ENCODE peak calls at places on chromosome 21, in eight cellular contexts. One of them, this sample, is unnamed.

GRCh38 chr21:42381347-42381984 is 14.4 kb downstream of the TMPRSS3 start:
- DNase-seq in cardiac muscle cell: peak; percentile 15
- DNase-seq in hypothalamus: no peak
- DNase-seq in mucosa of gallbladder: peak; percentile 77
- DNase-seq in stimulated activated CD8-positive, alpha-beta memory T cell treated with anti-CD3 and anti-CD28 coated beads, Interleukin-7, amount 100 ng/mL, for 4 hours: no peak
- DNase-seq in endodermal cell: peak; percentile 82
- DNase-seq in NCI-H1092: peak; percentile 74
- DNase-seq in heart left ventricle: no peak
- DNase-seq in this sample: no peak

GRCh38 chr21:25895565-25896205 is 160.9 kb downstream of the GABPA start:
- DNase-seq in cardiac muscle cell: peak; percentile 17
- DNase-seq in hypothalamus: no peak
- DNase-seq in mucosa of gallbladder: no peak
- DNase-seq in stimulated activated CD8-positive, alpha-beta memory T cell treated with anti-CD3 and anti-CD28 coated beads, Interleukin-7, amount 100 ng/mL, for 4 hours: no peak
- DNase-seq in endodermal cell: peak; percentile 43
- DNase-seq in NCI-H1092: no peak
- DNase-seq in heart left ventricle: no peak
- DNase-seq in this sample: no peak

GRCh38 chr21:16587671-16588379 is 858.0 kb downstream of the USP25 start:
- DNase-seq in cardiac muscle cell: no peak
- DNase-seq in hypothalamus: no peak
- DNase-seq in mucosa of gallbladder: peak; percentile 23
- DNase-seq in stimulated activated CD8-positive, alpha-beta memory T cell treated with anti-CD3 and anti-CD28 coated beads, Interleukin-7, amount 100 ng/mL, for 4 hours: no peak
- DNase-seq in endodermal cell: peak; percentile 55
- DNase-seq in NCI-H1092: no peak
- DNase-seq in heart left ventricle: no peak
- DNase-seq in this sample: peak; percentile 69

GRCh38 chr21:45863751-45864150 is 117.8 kb upstream of the COL6A1 start:
- DNase-seq in cardiac muscle cell: no peak
- DNase-seq in hypothalamus: no peak
- DNase-seq in mucosa of gallbladder: no peak
- DNase-seq in stimulated activated CD8-positive, alpha-beta memory T cell treated with anti-CD3 and anti-CD28 coated beads, Interleukin-7, amount 100 ng/mL, for 4 hours: no peak
- DNase-seq in endodermal cell: peak; percentile 40
- DNase-seq in NCI-H1092: no peak
- DNase-seq in heart left ventricle: no peak
- DNase-seq in this sample: no peak

GRCh38 chr21:41965045-41965444 is 11.2 kb upstream of the C2CD2 start:
- DNase-seq in cardiac muscle cell: no peak
- DNase-seq in hypothalamus: no peak
- DNase-seq in mucosa of gallbladder: no peak
- DNase-seq in stimulated activated CD8-positive, alpha-beta memory T cell treated with anti-CD3 and anti-CD28 coated beads, Interleukin-7, amount 100 ng/mL, for 4 hours: no peak
- DNase-seq in endodermal cell: peak; percentile 22
- DNase-seq in NCI-H1092: no peak
- DNase-seq in heart left ventricle: no peak
- DNase-seq in this sample: no peak

GRCh38 chr21:32918467-32919140 is 107.1 kb upstream of the OLIG2 start:
- DNase-seq in cardiac muscle cell: no peak
- DNase-seq in hypothalamus: no peak
- DNase-seq in mucosa of gallbladder: no peak
- DNase-seq in stimulated activated CD8-positive, alpha-beta memory T cell treated with anti-CD3 and anti-CD28 coated beads, Interleukin-7, amount 100 ng/mL, for 4 hours: no peak
- DNase-seq in endodermal cell: no peak
- DNase-seq in NCI-H1092: no peak
- DNase-seq in heart left ventricle: no peak
- DNase-seq in this sample: no peak

GRCh38 chr21:32299695-32300094 is 1.0 kb downstream of the MRAP start:
- DNase-seq in cardiac muscle cell: no peak
- DNase-seq in hypothalamus: no peak
- DNase-seq in mucosa of gallbladder: no peak
- DNase-seq in stimulated activated CD8-positive, alpha-beta memory T cell treated with anti-CD3 and anti-CD28 coated beads, Interleukin-7, amount 100 ng/mL, for 4 hours: no peak
- DNase-seq in endodermal cell: no peak
- DNase-seq in NCI-H1092: no peak
- DNase-seq in heart left ventricle: no peak
- DNase-seq in this sample: peak; percentile 8

GRCh38 chr21:31895069-31895851 is 22.4 kb downstream of the HUNK start:
- DNase-seq in cardiac muscle cell: no peak
- DNase-seq in hypothalamus: no peak
- DNase-seq in mucosa of gallbladder: no peak
- DNase-seq in stimulated activated CD8-positive, alpha-beta memory T cell treated with anti-CD3 and anti-CD28 coated beads, Interleukin-7, amount 100 ng/mL, for 4 hours: no peak
- DNase-seq in endodermal cell: peak; percentile 48
- DNase-seq in NCI-H1092: no peak
- DNase-seq in heart left ventricle: no peak
- DNase-seq in this sample: peak; percentile 70

GRCh38 chr21:45583831-45584509 is 41.7 kb upstream of the SLC19A1 start:
- DNase-seq in cardiac muscle cell: no peak
- DNase-seq in hypothalamus: no peak
- DNase-seq in mucosa of gallbladder: no peak
- DNase-seq in stimulated activated CD8-positive, alpha-beta memory T cell treated with anti-CD3 and anti-CD28 coated beads, Interleukin-7, amount 100 ng/mL, for 4 hours: no peak
- DNase-seq in endodermal cell: peak; percentile 7
- DNase-seq in NCI-H1092: no peak
- DNase-seq in heart left ventricle: no peak
- DNase-seq in this sample: peak; percentile 57

GRCh38 chr21:41506526-41507520 is 1.1 kb downstream of the TMPRSS2 start:
- DNase-seq in cardiac muscle cell: peak; percentile 27
- DNase-seq in hypothalamus: no peak
- DNase-seq in mucosa of gallbladder: no peak
- DNase-seq in stimulated activated CD8-positive, alpha-beta memory T cell treated with anti-CD3 and anti-CD28 coated beads, Interleukin-7, amount 100 ng/mL, for 4 hours: no peak
- DNase-seq in endodermal cell: peak; percentile 83
- DNase-seq in NCI-H1092: no peak
- DNase-seq in heart left ventricle: no peak
- DNase-seq in this sample: no peak

GRCh38 chr21:20999567-21000169 is 1.5 kb downstream of the NCAM2 start:
- DNase-seq in cardiac muscle cell: peak; percentile 65
- DNase-seq in hypothalamus: no peak
- DNase-seq in mucosa of gallbladder: peak; percentile 35
- DNase-seq in stimulated activated CD8-positive, alpha-beta memory T cell treated with anti-CD3 and anti-CD28 coated beads, Interleukin-7, amount 100 ng/mL, for 4 hours: no peak
- DNase-seq in endodermal cell: peak; percentile 79
- DNase-seq in NCI-H1092: peak; percentile 13
- DNase-seq in heart left ventricle: peak; percentile 22
- DNase-seq in this sample: no peak

GRCh38 chr21:45306832-45307571 is 19.3 kb upstream of the POFUT2 start:
- DNase-seq in cardiac muscle cell: no peak
- DNase-seq in hypothalamus: peak; percentile 87
- DNase-seq in mucosa of gallbladder: peak; percentile 74
- DNase-seq in stimulated activated CD8-positive, alpha-beta memory T cell treated with anti-CD3 and anti-CD28 coated beads, Interleukin-7, amount 100 ng/mL, for 4 hours: no peak
- DNase-seq in endodermal cell: peak; percentile 53
- DNase-seq in NCI-H1092: no peak
- DNase-seq in heart left ventricle: peak; percentile 88
- DNase-seq in this sample: no peak

GRCh38 chr21:28391938-28392337 is 600.7 kb downstream of the LTN1 start:
- DNase-seq in cardiac muscle cell: no peak
- DNase-seq in hypothalamus: no peak
- DNase-seq in mucosa of gallbladder: no peak
- DNase-seq in stimulated activated CD8-positive, alpha-beta memory T cell treated with anti-CD3 and anti-CD28 coated beads, Interleukin-7, amount 100 ng/mL, for 4 hours: no peak
- DNase-seq in endodermal cell: no peak
- DNase-seq in NCI-H1092: no peak
- DNase-seq in heart left ventricle: no peak
- DNase-seq in this sample: no peak

GRCh38 chr21:45988366-45989347 is 7.1 kb downstream of the COL6A1 start:
- DNase-seq in cardiac muscle cell: no peak
- DNase-seq in hypothalamus: no peak
- DNase-seq in mucosa of gallbladder: no peak
- DNase-seq in stimulated activated CD8-positive, alpha-beta memory T cell treated with anti-CD3 and anti-CD28 coated beads, Interleukin-7, amount 100 ng/mL, for 4 hours: no peak
- DNase-seq in endodermal cell: no peak
- DNase-seq in NCI-H1092: no peak
- DNase-seq in heart left ventricle: peak; percentile 6
- DNase-seq in this sample: peak; percentile 32

GRCh38 chr21:44793269-44794030 is 8.2 kb downstream of the UBE2G2 start:
- DNase-seq in cardiac muscle cell: peak; percentile 85
- DNase-seq in hypothalamus: no peak
- DNase-seq in mucosa of gallbladder: peak; percentile 53
- DNase-seq in stimulated activated CD8-positive, alpha-beta memory T cell treated with anti-CD3 and anti-CD28 coated beads, Interleukin-7, amount 100 ng/mL, for 4 hours: no peak
- DNase-seq in endodermal cell: peak; percentile 80
- DNase-seq in NCI-H1092: peak; percentile 62
- DNase-seq in heart left ventricle: peak; percentile 42
- DNase-seq in this sample: no peak

GRCh38 chr21:45991606-45992301 is 10.2 kb downstream of the COL6A1 start:
- DNase-seq in cardiac muscle cell: no peak
- DNase-seq in hypothalamus: no peak
- DNase-seq in mucosa of gallbladder: no peak
- DNase-seq in stimulated activated CD8-positive, alpha-beta memory T cell treated with anti-CD3 and anti-CD28 coated beads, Interleukin-7, amount 100 ng/mL, for 4 hours: no peak
- DNase-seq in endodermal cell: peak; percentile 29
- DNase-seq in NCI-H1092: no peak
- DNase-seq in heart left ventricle: no peak
- DNase-seq in this sample: peak; percentile 60

GRCh38 chr21:38254970-38255369 is 1.8 kb upstream of the KCNJ15 start:
- DNase-seq in cardiac muscle cell: no peak
- DNase-seq in hypothalamus: no peak
- DNase-seq in mucosa of gallbladder: no peak
- DNase-seq in stimulated activated CD8-positive, alpha-beta memory T cell treated with anti-CD3 and anti-CD28 coated beads, Interleukin-7, amount 100 ng/mL, for 4 hours: no peak
- DNase-seq in endodermal cell: no peak
- DNase-seq in NCI-H1092: no peak
- DNase-seq in heart left ventricle: no peak
- DNase-seq in this sample: no peak

GRCh38 chr21:14273736-14274538 is 58.0 kb downstream of the RBM11 start:
- DNase-seq in cardiac muscle cell: no peak
- DNase-seq in hypothalamus: peak; percentile 8
- DNase-seq in mucosa of gallbladder: peak; percentile 80
- DNase-seq in stimulated activated CD8-positive, alpha-beta memory T cell treated with anti-CD3 and anti-CD28 coated beads, Interleukin-7, amount 100 ng/mL, for 4 hours: no peak
- DNase-seq in endodermal cell: peak; percentile 85
- DNase-seq in NCI-H1092: no peak
- DNase-seq in heart left ventricle: peak; percentile 47
- DNase-seq in this sample: peak; percentile 78

GRCh38 chr21:41772351-41773080 is 5.7 kb upstream of the RIPK4 start:
- DNase-seq in cardiac muscle cell: no peak
- DNase-seq in hypothalamus: no peak
- DNase-seq in mucosa of gallbladder: no peak
- DNase-seq in stimulated activated CD8-positive, alpha-beta memory T cell treated with anti-CD3 and anti-CD28 coated beads, Interleukin-7, amount 100 ng/mL, for 4 hours: no peak
- DNase-seq in endodermal cell: peak; percentile 65
- DNase-seq in NCI-H1092: no peak
- DNase-seq in heart left ventricle: no peak
- DNase-seq in this sample: no peak

GRCh38 chr21:35281946-35282345 is 232.8 kb upstream of the RUNX1 start:
- DNase-seq in cardiac muscle cell: no peak
- DNase-seq in hypothalamus: no peak
- DNase-seq in mucosa of gallbladder: no peak
- DNase-seq in stimulated activated CD8-positive, alpha-beta memory T cell treated with anti-CD3 and anti-CD28 coated beads, Interleukin-7, amount 100 ng/mL, for 4 hours: no peak
- DNase-seq in endodermal cell: no peak
- DNase-seq in NCI-H1092: no peak
- DNase-seq in heart left ventricle: no peak
- DNase-seq in this sample: no peak

GRCh38 chr21:30206551-30207251 is 9.2 kb downstream of the CLDN8 start:
- DNase-seq in cardiac muscle cell: no peak
- DNase-seq in hypothalamus: no peak
- DNase-seq in mucosa of gallbladder: no peak
- DNase-seq in stimulated activated CD8-positive, alpha-beta memory T cell treated with anti-CD3 and anti-CD28 coated beads, Interleukin-7, amount 100 ng/mL, for 4 hours: no peak
- DNase-seq in endodermal cell: no peak
- DNase-seq in NCI-H1092: no peak
- DNase-seq in heart left ventricle: no peak
- DNase-seq in this sample: no peak

GRCh38 chr21:44948426-44949120 is 8.7 kb downstream of the SLX9 start:
- DNase-seq in cardiac muscle cell: no peak
- DNase-seq in hypothalamus: no peak
- DNase-seq in mucosa of gallbladder: no peak
- DNase-seq in stimulated activated CD8-positive, alpha-beta memory T cell treated with anti-CD3 and anti-CD28 coated beads, Interleukin-7, amount 100 ng/mL, for 4 hours: no peak
- DNase-seq in endodermal cell: peak; percentile 36
- DNase-seq in NCI-H1092: no peak
- DNase-seq in heart left ventricle: no peak
- DNase-seq in this sample: no peak

GRCh38 chr21:25639167-25639921 is at the start of gene JAM2:
- DNase-seq in cardiac muscle cell: peak; percentile 57
- DNase-seq in hypothalamus: peak; percentile 41
- DNase-seq in mucosa of gallbladder: peak; percentile 23
- DNase-seq in stimulated activated CD8-positive, alpha-beta memory T cell treated with anti-CD3 and anti-CD28 coated beads, Interleukin-7, amount 100 ng/mL, for 4 hours: no peak
- DNase-seq in endodermal cell: peak; percentile 90
- DNase-seq in NCI-H1092: peak; percentile 23
- DNase-seq in heart left ventricle: peak; percentile 63
- DNase-seq in this sample: peak; percentile 78

GRCh38 chr21:31293986-31294385 is 50.1 kb downstream of the TIAM1 start:
- DNase-seq in cardiac muscle cell: no peak
- DNase-seq in hypothalamus: no peak
- DNase-seq in mucosa of gallbladder: no peak
- DNase-seq in stimulated activated CD8-positive, alpha-beta memory T cell treated with anti-CD3 and anti-CD28 coated beads, Interleukin-7, amount 100 ng/mL, for 4 hours: peak; percentile 48
- DNase-seq in endodermal cell: no peak
- DNase-seq in NCI-H1092: no peak
- DNase-seq in heart left ventricle: no peak
- DNase-seq in this sample: no peak

GRCh38 chr21:38938343-38938742 is 132.6 kb downstream of the ETS2 start:
- DNase-seq in cardiac muscle cell: peak; percentile 36
- DNase-seq in hypothalamus: no peak
- DNase-seq in mucosa of gallbladder: no peak
- DNase-seq in stimulated activated CD8-positive, alpha-beta memory T cell treated with anti-CD3 and anti-CD28 coated beads, Interleukin-7, amount 100 ng/mL, for 4 hours: no peak
- DNase-seq in endodermal cell: peak; percentile 61
- DNase-seq in NCI-H1092: peak; percentile 66
- DNase-seq in heart left ventricle: no peak
- DNase-seq in this sample: no peak

GRCh38 chr21:25878334-25878733 is 143.6 kb downstream of the GABPA start:
- DNase-seq in cardiac muscle cell: no peak
- DNase-seq in hypothalamus: no peak
- DNase-seq in mucosa of gallbladder: no peak
- DNase-seq in stimulated activated CD8-positive, alpha-beta memory T cell treated with anti-CD3 and anti-CD28 coated beads, Interleukin-7, amount 100 ng/mL, for 4 hours: no peak
- DNase-seq in endodermal cell: no peak
- DNase-seq in NCI-H1092: no peak
- DNase-seq in heart left ventricle: no peak
- DNase-seq in this sample: no peak

GRCh38 chr21:18914570-18914969 is 511.0 kb upstream of the TMPRSS15 start:
- DNase-seq in cardiac muscle cell: no peak
- DNase-seq in hypothalamus: no peak
- DNase-seq in mucosa of gallbladder: no peak
- DNase-seq in stimulated activated CD8-positive, alpha-beta memory T cell treated with anti-CD3 and anti-CD28 coated beads, Interleukin-7, amount 100 ng/mL, for 4 hours: no peak
- DNase-seq in endodermal cell: no peak
- DNase-seq in NCI-H1092: no peak
- DNase-seq in heart left ventricle: no peak
- DNase-seq in this sample: no peak

GRCh38 chr21:38958940-38959685 is 153.4 kb downstream of the ETS2 start:
- DNase-seq in cardiac muscle cell: no peak
- DNase-seq in hypothalamus: no peak
- DNase-seq in mucosa of gallbladder: peak; percentile 61
- DNase-seq in stimulated activated CD8-positive, alpha-beta memory T cell treated with anti-CD3 and anti-CD28 coated beads, Interleukin-7, amount 100 ng/mL, for 4 hours: no peak
- DNase-seq in endodermal cell: no peak
- DNase-seq in NCI-H1092: no peak
- DNase-seq in heart left ventricle: peak; percentile 50
- DNase-seq in this sample: no peak

GRCh38 chr21:36125513-36126121 is 9.3 kb upstream of the CBR3 start:
- DNase-seq in cardiac muscle cell: peak; percentile 59
- DNase-seq in hypothalamus: no peak
- DNase-seq in mucosa of gallbladder: peak; percentile 62
- DNase-seq in stimulated activated CD8-positive, alpha-beta memory T cell treated with anti-CD3 and anti-CD28 coated beads, Interleukin-7, amount 100 ng/mL, for 4 hours: no peak
- DNase-seq in endodermal cell: peak; percentile 79
- DNase-seq in NCI-H1092: peak; percentile 42
- DNase-seq in heart left ventricle: no peak
- DNase-seq in this sample: no peak

GRCh38 chr21:39384674-39385298 is 35.9 kb upstream of the HMGN1 start:
- DNase-seq in cardiac muscle cell: no peak
- DNase-seq in hypothalamus: no peak
- DNase-seq in mucosa of gallbladder: no peak
- DNase-seq in stimulated activated CD8-positive, alpha-beta memory T cell treated with anti-CD3 and anti-CD28 coated beads, Interleukin-7, amount 100 ng/mL, for 4 hours: no peak
- DNase-seq in endodermal cell: no peak
- DNase-seq in NCI-H1092: no peak
- DNase-seq in heart left ventricle: no peak
- DNase-seq in this sample: no peak

GRCh38 chr21:33578214-33578613 is 10.3 kb downstream of the DONSON start:
- DNase-seq in cardiac muscle cell: no peak
- DNase-seq in hypothalamus: no peak
- DNase-seq in mucosa of gallbladder: no peak
- DNase-seq in stimulated activated CD8-positive, alpha-beta memory T cell treated with anti-CD3 and anti-CD28 coated beads, Interleukin-7, amount 100 ng/mL, for 4 hours: no peak
- DNase-seq in endodermal cell: no peak
- DNase-seq in NCI-H1092: no peak
- DNase-seq in heart left ventricle: no peak
- DNase-seq in this sample: no peak

GRCh38 chr21:33025471-33026298 is at the start of gene OLIG2:
- DNase-seq in cardiac muscle cell: no peak
- DNase-seq in hypothalamus: peak; percentile 79
- DNase-seq in mucosa of gallbladder: no peak
- DNase-seq in stimulated activated CD8-positive, alpha-beta memory T cell treated with anti-CD3 and anti-CD28 coated beads, Interleukin-7, amount 100 ng/mL, for 4 hours: no peak
- DNase-seq in endodermal cell: peak; percentile 98
- DNase-seq in NCI-H1092: no peak
- DNase-seq in heart left ventricle: no peak
- DNase-seq in this sample: no peak

GRCh38 chr21:46639489-46640386 is 4.3 kb downstream of the PRMT2 start:
- DNase-seq in cardiac muscle cell: no peak
- DNase-seq in hypothalamus: no peak
- DNase-seq in mucosa of gallbladder: no peak
- DNase-seq in stimulated activated CD8-positive, alpha-beta memory T cell treated with anti-CD3 and anti-CD28 coated beads, Interleukin-7, amount 100 ng/mL, for 4 hours: no peak
- DNase-seq in endodermal cell: no peak
- DNase-seq in NCI-H1092: no peak
- DNase-seq in heart left ventricle: no peak
- DNase-seq in this sample: no peak

GRCh38 chr21:45257673-45258341 is 29.9 kb downstream of the POFUT2 start:
- DNase-seq in cardiac muscle cell: no peak
- DNase-seq in hypothalamus: no peak
- DNase-seq in mucosa of gallbladder: no peak
- DNase-seq in stimulated activated CD8-positive, alpha-beta memory T cell treated with anti-CD3 and anti-CD28 coated beads, Interleukin-7, amount 100 ng/mL, for 4 hours: no peak
- DNase-seq in endodermal cell: peak; percentile 67
- DNase-seq in NCI-H1092: no peak
- DNase-seq in heart left ventricle: no peak
- DNase-seq in this sample: peak; percentile 61